ENCODE peak calls at places on chromosome 1, in five cellular contexts. R is breast epithelium, Q is SK-N-SH, I is stomach, D is hepatocyte. F is an unnamed sample.

GRCh38 chr1:155529929-155530328 is 32.7 kb downstream of the ASH1L start:
- DNase-seq in R (no peak), Q (no peak), I (no peak), D (no peak), F (no peak)

GRCh38 chr1:85911742-85912141 is 203.5 kb upstream of the ZNHIT6 start:
- DNase-seq in R (no peak), Q (no peak), I (no peak), D (no peak), F (peak; percentile 6)

GRCh38 chr1:1183833-1184775 is 10.4 kb downstream of the TTLL10 start:
- DNase-seq in R (no peak), Q (peak; percentile 17), I (no peak), D (no peak), F (no peak)

GRCh38 chr1:237152506-237153335 is 110.7 kb downstream of the RYR2 start:
- DNase-seq in R (no peak), Q (no peak), I (no peak), D (no peak), F (no peak)

GRCh38 chr1:115158181-115158580 is 68.9 kb upstream of the TSPAN2 start:
- DNase-seq in R (no peak), Q (no peak), I (no peak), D (no peak), F (no peak)

GRCh38 chr1:24283326-24284155 is 35.6 kb upstream of the GRHL3 start:
- DNase-seq in R (no peak), Q (no peak), I (no peak), D (peak; percentile 34), F (peak; percentile 70)

GRCh38 chr1:44251989-44252625 is 38.8 kb downstream of the DMAP1 start:
- DNase-seq in R (no peak), Q (no peak), I (no peak), D (no peak), F (no peak)

GRCh38 chr1:41918450-41919043 is at the start of gene HIVEP3:
- DNase-seq in R (no peak), Q (peak; percentile 76), I (no peak), D (no peak), F (no peak)

GRCh38 chr1:26067432-26067911 is at the start of gene TRIM63:
- DNase-seq in R (no peak), Q (no peak), I (no peak), D (no peak), F (no peak)

GRCh38 chr1:85278853-85279314 is 2.5 kb upstream of the BCL10 start:
- DNase-seq in R (no peak), Q (no peak), I (peak; percentile 53), D (peak; percentile 77), F (peak; percentile 94)

GRCh38 chr1:214854126-214854875 is 228.2 kb upstream of the KCNK2 start:
- DNase-seq in R (no peak), Q (no peak), I (no peak), D (no peak), F (no peak)

GRCh38 chr1:186154651-186155050 is 220.4 kb downstream of the TPR start:
- DNase-seq in R (no peak), Q (no peak), I (no peak), D (no peak), F (no peak)

DNA sequence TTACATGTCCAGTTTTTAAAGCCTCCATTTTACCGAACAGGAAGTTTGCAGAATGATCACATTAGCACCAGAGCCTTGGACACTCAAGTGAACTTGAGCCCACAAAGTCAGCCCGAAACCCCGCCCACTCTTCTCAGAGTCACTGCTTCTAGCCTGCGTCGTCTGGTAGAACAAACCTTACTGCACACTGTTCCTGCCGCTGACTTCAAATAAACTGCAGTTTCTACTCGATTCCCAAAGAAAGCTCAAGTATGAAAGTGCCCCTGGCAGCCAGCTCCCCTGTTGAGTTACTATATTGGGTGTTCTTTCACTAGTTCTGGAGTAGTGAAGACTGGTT is 164.7 kb downstream of the GALNT2 start:
- DNase-seq in R (no peak), Q (no peak), I (peak; percentile 84), D (peak; percentile 68), F (peak; percentile 75)
- H3K27ac ChIP-seq in R (peak overlapping the region; percentile 30), Q (no peak overlapping the region), I (peak overlapping the region; percentile 65), D (peak overlapping the region; percentile 79), F (peak overlapping the region; percentile 77)

DNA sequence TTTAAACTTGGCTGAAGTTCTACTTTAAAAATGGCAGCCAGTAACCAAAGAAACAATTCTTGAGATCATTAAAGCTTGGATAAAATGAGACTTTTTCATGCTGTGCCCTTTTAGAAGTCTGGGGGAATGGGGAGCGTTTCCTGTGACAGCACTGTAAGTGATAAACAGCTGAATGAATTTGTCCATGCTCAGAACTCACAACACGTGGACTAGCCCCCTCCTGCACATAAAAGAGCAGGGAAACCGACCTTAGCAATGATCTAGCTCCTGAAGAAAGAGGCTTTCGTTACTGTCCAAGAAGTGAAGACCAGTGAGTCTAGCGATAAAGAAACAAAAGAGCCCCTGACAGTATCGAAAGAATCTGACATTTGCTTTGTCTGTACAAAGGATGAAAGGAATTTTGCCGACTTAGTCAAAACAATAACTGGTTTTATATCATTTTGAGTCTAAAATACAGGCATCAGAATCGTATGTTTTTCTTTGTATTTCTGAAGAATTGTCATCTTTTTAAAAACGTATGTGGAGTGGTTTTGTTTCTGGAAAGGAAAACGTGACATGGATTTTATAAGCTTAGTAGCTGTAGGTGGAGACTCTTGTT is 60.8 kb downstream of the MAST2 start:
- DNase-seq in R (no peak), Q (no peak), I (no peak), D (no peak), F (no peak)
- H3K4me3 ChIP-seq in R (peak overlapping the region; percentile 41), Q (peak overlapping the region; percentile 22), I (peak overlapping the region; percentile 23), D (no peak overlapping the region), F (peak overlapping the region; percentile 41)

DNA sequence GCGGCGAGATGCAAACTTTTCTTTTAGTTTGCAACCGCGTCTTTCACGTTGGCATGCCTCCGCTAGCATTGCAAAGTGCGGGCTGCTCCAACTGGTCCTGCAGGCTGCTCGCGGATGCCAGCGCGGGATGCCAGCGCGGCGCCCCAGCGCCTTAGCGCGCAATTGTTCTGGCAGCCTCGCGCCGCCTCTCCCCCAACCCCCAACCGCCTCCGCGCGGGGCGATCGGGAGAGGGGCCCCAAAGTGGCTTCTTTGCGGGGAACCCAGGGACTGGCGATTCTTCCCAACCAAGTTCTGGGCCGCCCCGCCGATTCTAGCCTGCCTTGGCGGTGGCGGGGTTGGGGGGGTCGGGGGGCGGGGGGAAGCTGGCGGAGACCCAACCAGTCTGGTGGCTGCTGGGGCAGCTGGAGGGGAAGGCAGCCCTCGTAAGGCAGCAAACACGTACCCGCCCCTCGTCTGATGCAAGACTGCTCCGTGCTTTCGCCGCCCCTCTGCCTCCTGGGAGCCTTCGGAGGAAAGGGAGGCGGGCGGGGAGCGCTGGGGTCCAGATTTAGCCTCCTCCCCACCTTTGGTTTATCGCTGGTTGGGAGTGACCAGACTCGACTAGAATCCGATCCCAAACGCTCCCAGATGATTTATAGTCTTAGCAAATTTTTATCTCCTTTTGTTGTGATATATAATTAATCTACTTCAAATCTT is 756 bp downstream of the PHGDH start:
- DNase-seq in R (peak; percentile 41), Q (peak; percentile 90), I (peak; percentile 64), D (peak; percentile 92), F (peak; percentile 85)
- TF ChIP-seq CTCF in R (no peak), Q (no peak), I (no peak), D (no peak), F (no peak)

GRCh38 chr1:184405743-184406142 is 18.9 kb downstream of the C1orf21 start:
- DNase-seq in R (no peak), Q (no peak), I (no peak), D (no peak), F (no peak)
- H3K27ac ChIP-seq in R (no peak overlapping the region), Q (no peak overlapping the region), I (no peak overlapping the region), D (no peak overlapping the region), F (no peak overlapping the region)

DNA sequence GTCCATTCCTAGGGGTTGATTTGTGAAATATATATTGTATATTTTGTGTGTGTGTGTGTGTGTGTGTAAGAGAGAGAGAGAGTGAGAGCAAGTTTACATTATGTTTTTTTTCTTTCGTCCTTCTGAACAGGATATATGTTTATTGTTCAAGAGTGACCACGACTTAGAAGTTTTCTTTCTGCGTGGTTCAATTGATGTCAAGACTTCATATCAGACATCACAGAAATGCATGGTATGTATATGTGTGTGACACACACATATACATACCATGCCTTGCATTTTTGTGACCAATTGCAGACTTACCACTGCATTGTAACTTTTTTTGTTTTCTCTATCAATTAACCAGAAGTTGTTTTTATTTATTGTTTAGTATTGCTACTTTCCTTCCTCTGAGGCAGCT is 2.5 kb downstream of the RASAL2 start:
- DNase-seq in R (no peak), Q (no peak), I (no peak), D (no peak), F (no peak)
- H3K4me3 ChIP-seq in R (peak overlapping the region; percentile 98), Q (no peak overlapping the region), I (no peak overlapping the region), D (no peak overlapping the region), F (peak overlapping the region; percentile 89)

DNA sequence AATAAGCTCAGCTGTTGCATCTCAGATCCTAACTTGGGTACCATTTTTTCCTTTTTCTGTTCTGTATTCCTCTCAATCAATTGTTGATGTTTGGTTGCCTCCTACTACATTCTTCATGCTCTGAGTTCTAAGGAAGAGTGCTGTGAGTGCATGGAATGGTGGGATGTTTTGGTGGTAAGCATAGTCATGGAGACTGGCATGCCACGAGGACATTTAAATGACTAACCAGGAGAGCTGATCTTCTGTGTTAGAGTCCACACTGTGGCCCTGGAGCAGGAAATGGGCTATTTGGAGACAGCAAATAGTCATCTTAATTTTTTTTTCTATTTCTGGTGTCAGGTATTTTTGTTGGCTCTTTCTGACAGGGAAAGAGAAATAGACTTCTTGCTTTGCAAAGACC is 69.5 kb upstream of the HSD17B7 start:
- DNase-seq in R (no peak), Q (no peak), I (no peak), D (no peak), F (peak; percentile 43)
- TF ChIP-seq CTCF in R (no peak), Q (no peak), I (no peak), D (no peak), F (no peak)

DNA sequence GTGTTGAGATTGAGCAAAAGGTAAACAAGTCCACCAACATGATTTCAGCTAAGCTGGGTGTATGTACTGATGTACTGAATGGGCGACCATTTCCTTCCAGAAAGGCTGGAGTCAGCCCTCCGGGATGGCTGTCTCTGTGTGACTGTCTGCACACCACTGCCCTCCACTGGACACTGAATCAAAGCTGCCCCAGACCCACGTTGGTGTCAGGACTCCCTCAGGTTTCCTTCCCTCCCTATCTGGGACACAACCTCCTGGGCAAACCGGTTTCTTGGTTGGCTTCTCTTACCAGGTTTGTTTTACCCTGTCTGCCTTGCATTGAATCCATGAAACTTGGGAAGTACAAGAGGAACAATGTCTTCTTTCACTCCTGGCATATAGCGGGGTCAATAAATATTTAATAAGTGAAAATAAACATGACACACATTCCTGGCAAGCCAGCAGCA is 5.3 kb upstream of the SRP9 start:
- DNase-seq in R (peak; percentile 94), Q (peak; percentile 79), I (peak; percentile 93), D (peak; percentile 94), F (peak; percentile 81)
- H3K27ac ChIP-seq in R (peak overlapping the region; percentile 89), Q (peak overlapping the region; percentile 56), I (peak overlapping the region; percentile 78), D (peak overlapping the region; percentile 70), F (no peak overlapping the region)

GRCh38 chr1:234325878-234326492 is 47.3 kb upstream of the COA6 start:
- DNase-seq in R (no peak), Q (no peak), I (no peak), D (no peak), F (no peak)
- H3K4me3 ChIP-seq in R (no peak overlapping the region), Q (no peak overlapping the region), I (no peak overlapping the region), D (no peak overlapping the region), F (no peak overlapping the region)

F was measured in brain microvascular endothelial cell.